ENCODE peak calls at places on chromosomes 7 and 10, in nine cellular contexts. G, R, W, L, I, E, Z, J and C are unnamed samples. For H3K27me3, the result is how much of the 10 kb centered on the place peaks cover.

GRCh38 chr7:86149266-86149665 is 494.4 kb upstream of the GRM3 start:
- DNase-seq in R (no peak), E (no peak), I (no peak), Z (no peak), L (no peak), G (no peak), W (peak), J (no peak), C (no peak)

GRCh38 chr7:55472928-55473725 is 99.2 kb downstream of the VOPP1 start:
- DNase-seq in G (peak), I (no peak), E (peak), R (no peak), J (no peak), L (no peak), Z (no peak), W (no peak), C (no peak)

GRCh38 chr7:116483271-116483942 is 16.1 kb upstream of the CAV2 start:
- DNase-seq in I (no peak), Z (no peak), W (no peak), L (no peak), R (no peak), G (no peak), J (no peak), E (no peak), C (no peak)

GRCh38 chr10:119658274-119658673 is 7.1 kb downstream of the BAG3 start:
- DNase-seq in R (peak), I (peak), G (no peak), L (peak), Z (peak), J (peak), E (no peak), W (peak), C (peak)

GRCh38 chr10:132065491-132066105 is at the start of gene JAKMIP3:
- DNase-seq in E (no peak), Z (no peak), I (peak), G (no peak), J (peak), R (no peak), W (peak), L (peak), C (peak)

GRCh38 chr10:1024103-1024502 is 1.6 kb downstream of the IDI2 start:
- DNase-seq in W (no peak), E (no peak), J (no peak), G (no peak), R (no peak), I (no peak), Z (no peak), L (no peak), C (no peak)

GRCh38 chr7:151246161-151247015 is 2.1 kb downstream of the SMARCD3 start:
- DNase-seq in J (no peak), I (no peak), L (no peak), R (no peak), W (peak), Z (no peak), G (no peak), E (peak), C (no peak)

GRCh38 chr10:118983263-118983662 is 46.3 kb upstream of the NANOS1 start:
- DNase-seq in R (no peak), W (peak), G (no peak), E (no peak), I (peak), Z (peak), L (no peak), J (no peak), C (no peak)

GRCh38 chr10:97407211-97407951 is 6.2 kb upstream of the RRP12 start:
- DNase-seq in G (peak), W (peak), I (peak), J (peak), E (peak), Z (no peak), R (peak), L (peak), C (peak)

GRCh38 chr10:118922226-118922625 is 107.3 kb upstream of the NANOS1 start:
- DNase-seq in G (no peak), R (no peak), J (no peak), L (peak), E (no peak), I (no peak), W (no peak), Z (peak), C (peak)

GRCh38 chr10:122213766-122214165 is 57.3 kb upstream of the BTBD16 start:
- DNase-seq in I (no peak), J (no peak), E (peak), R (no peak), W (no peak), Z (no peak), G (no peak), L (no peak), C (no peak)

GRCh38 chr7:114874170-114874569 is 47.7 kb upstream of the MDFIC start:
- DNase-seq in J (peak), I (no peak), L (no peak), Z (no peak), R (no peak), W (no peak), E (no peak), G (no peak), C (no peak)

GRCh38 chr7:48427671-48428070 is 256.4 kb downstream of the ABCA13 start:
- DNase-seq in E (no peak), W (no peak), J (no peak), L (no peak), R (no peak), G (no peak), Z (peak), I (no peak), C (no peak)

GRCh38 chr10:79397575-79398303 is 47.7 kb downstream of the ZCCHC24 start:
- DNase-seq in I (no peak), J (no peak), E (peak), Z (no peak), W (no peak), L (no peak), G (no peak), R (no peak), C (no peak)

DNA sequence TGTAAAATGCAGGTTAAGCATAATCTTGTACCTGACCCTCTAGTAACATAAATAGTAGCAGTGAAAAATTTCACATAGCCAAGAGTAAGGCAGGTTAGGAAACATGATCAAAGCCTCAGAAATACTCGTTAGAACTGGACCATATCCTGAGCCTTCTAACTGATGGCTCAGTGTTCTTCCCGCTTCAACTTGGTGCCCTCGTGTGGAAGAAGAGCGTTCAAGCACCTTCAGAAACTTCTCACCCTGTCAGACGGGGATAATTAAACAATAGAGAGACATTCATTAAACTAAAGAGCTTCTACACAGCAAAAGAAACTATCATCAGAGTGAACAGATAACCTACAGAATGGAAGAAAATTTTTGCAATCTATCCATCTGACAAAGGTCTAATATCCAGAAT is 124.5 kb downstream of the MYOF start:
- DNase-seq in I (no peak), Z (peak), L (no peak), W (peak), R (no peak), E (peak), G (no peak), J (peak), C (no peak)
- H3K27me3 ChIP-seq in I (under half), Z (under half), L (under half), W (under half), R (under half), E (under half), G (under half), J (under half), C (under half)

GRCh38 chr7:96314402-96315108 is 7.3 kb downstream of the SLC25A13 start:
- DNase-seq in R (no peak), L (no peak), J (no peak), Z (no peak), G (no peak), I (no peak), E (no peak), W (no peak), C (no peak)

GRCh38 chr7:96312502-96312901 is 9.4 kb downstream of the SLC25A13 start:
- DNase-seq in E (no peak), Z (no peak), L (no peak), J (no peak), G (no peak), I (no peak), W (no peak), R (no peak), C (no peak)

GRCh38 chr7:96310106-96310505 is 11.8 kb downstream of the SLC25A13 start:
- DNase-seq in W (no peak), J (peak), R (no peak), E (no peak), G (no peak), L (no peak), I (no peak), Z (no peak), C (no peak)

GRCh38 chr7:96313940-96314339 is 8.0 kb downstream of the SLC25A13 start:
- DNase-seq in Z (no peak), R (no peak), G (no peak), J (no peak), E (no peak), L (no peak), W (no peak), I (no peak), C (no peak)

GRCh38 chr7:96311967-96312366 is 9.9 kb downstream of the SLC25A13 start:
- DNase-seq in I (peak), Z (no peak), E (no peak), J (no peak), W (no peak), G (no peak), L (no peak), R (no peak), C (peak)
- TF ChIP-seq POLR2AphosphoS5 in I (no peak), Z (peak), E (no peak), J (no peak), W (no peak), G (no peak), L (no peak), R (no peak), C (no peak)

DNA sequence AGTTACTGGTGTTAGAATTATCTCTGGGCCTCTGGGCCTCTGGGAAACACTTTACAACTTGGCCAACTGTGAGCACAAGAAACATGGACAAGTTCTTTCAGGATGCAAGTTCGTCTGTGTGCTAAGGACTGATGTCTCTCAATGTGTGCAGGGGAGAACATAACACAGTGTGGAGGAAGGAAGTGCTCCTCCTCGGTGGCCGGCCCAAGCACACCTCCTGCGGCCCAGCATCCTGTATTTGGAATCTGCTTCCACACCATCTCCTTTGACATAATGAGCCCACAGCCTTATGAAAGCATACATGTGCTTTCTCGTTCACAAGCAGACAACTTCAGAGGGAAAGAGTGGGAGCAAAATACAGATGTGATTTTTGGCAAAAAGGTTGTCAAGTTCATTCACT is 59.0 kb downstream of the MTPN start:
- DNase-seq in L (no peak), I (no peak), E (no peak), W (no peak), G (no peak), R (no peak), J (no peak), Z (peak), C (no peak)
- TF ChIP-seq CTCF in L (no peak), I (no peak), E (no peak), W (no peak), G (no peak), R (no peak), J (no peak), Z (no peak), C (no peak)

DNA sequence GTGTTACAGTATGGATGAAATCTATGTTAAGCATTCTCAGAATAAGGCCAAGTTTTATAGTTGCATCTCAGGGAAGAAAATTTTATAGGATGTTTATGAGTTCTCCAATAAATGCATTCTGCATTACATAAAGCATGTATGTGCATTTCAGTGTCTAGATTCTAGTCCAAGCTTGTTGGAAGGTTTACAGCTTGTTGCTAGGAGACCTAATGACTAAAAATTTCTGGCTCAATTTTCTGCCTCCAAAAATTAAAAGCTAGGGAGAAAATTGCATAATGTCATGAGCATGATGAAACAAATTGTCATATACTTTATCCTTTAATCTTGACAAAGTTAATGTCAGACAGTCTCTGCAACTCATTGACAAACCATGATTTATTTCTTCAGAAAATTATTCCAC is 18.5 kb downstream of the LIPM start:
- DNase-seq in R (no peak), L (no peak), I (no peak), E (no peak), J (no peak), W (no peak), Z (no peak), G (no peak), C (no peak)
- H3K27me3 ChIP-seq in R (under half), L (under half), I (under half), E (under half), J (under half), W (under half), Z (under half), G (under half), C (under half)